ENCODE peak calls at places on chromosomes 12 and 14, in ten cellular contexts. G, J, Q, B, W, Z, X, H, M and P are unnamed samples.

GRCh38 chr12:65803253-65803652 is 21.0 kb upstream of the HMGA2 start:
- DNase-seq in G (no peak), J (no peak), Q (no peak), B (no peak), W (no peak), Z (no peak), X (no peak), H (no peak), M (no peak), P (no peak)

GRCh38 chr12:48017496-48017895 is 13.2 kb upstream of the COL2A1 start:
- DNase-seq in G (no peak), J (no peak), Q (no peak), B (no peak), W (no peak), Z (no peak), X (no peak), H (no peak), M (no peak), P (no peak)

GRCh38 chr12:108832730-108833354 is 24.5 kb downstream of the SSH1 start:
- DNase-seq in G (no peak), J (no peak), Q (no peak), B (peak; percentile 94), W (no peak), Z (peak; percentile 94), X (peak; percentile 96), H (no peak), M (no peak), P (no peak)

GRCh38 chr14:104936361-104937155 is 11.9 kb downstream of the PLD4 start:
- DNase-seq in G (no peak), J (no peak), Q (no peak), B (no peak), W (peak; percentile 18), Z (no peak), X (no peak), H (no peak), M (no peak), P (no peak)

GRCh38 chr12:79174656-79175055 is 310.1 kb downstream of the SYT1 start:
- DNase-seq in G (peak; percentile 20), J (no peak), Q (no peak), B (peak; percentile 73), W (no peak), Z (peak; percentile 18), X (peak; percentile 83), H (no peak), M (peak; percentile 32), P (no peak)

GRCh38 chr12:19482036-19482435 is 42.7 kb downstream of the AEBP2 start:
- DNase-seq in G (no peak), J (no peak), Q (no peak), B (no peak), W (no peak), Z (no peak), X (no peak), H (no peak), M (no peak), P (no peak)

GRCh38 chr12:55713721-55714120 is 2.1 kb upstream of the BLOC1S1 start:
- DNase-seq in G (no peak), J (no peak), Q (no peak), B (peak; percentile 81), W (no peak), Z (no peak), X (peak; percentile 93), H (no peak), M (no peak), P (no peak)

GRCh38 chr14:19878029-19878642 is 3.2 kb downstream of the OR4K2 start:
- DNase-seq in G (peak; percentile 39), J (no peak), Q (no peak), B (no peak), W (no peak), Z (peak; percentile 17), X (peak; percentile 56), H (no peak), M (peak; percentile 55), P (no peak)

GRCh38 chr14:64112859-64113258 is 181.3 kb downstream of the ESR2 start:
- DNase-seq in G (no peak), J (no peak), Q (no peak), B (no peak), W (no peak), Z (no peak), X (no peak), H (no peak), M (no peak), P (no peak)